ENCODE peak calls at places on chromosomes 5 and 9, in five cellular contexts. M is neural progenitor cell, I is SJSA1, N is heart right ventricle, S is endodermal cell. W is an unnamed sample.

GRCh38 chr9:115590016-115590415 is 472.1 kb upstream of the TNC start:
- DNase-seq in N (no peak), S (no peak), I (peak; percentile 91), M (no peak), W (no peak)

GRCh38 chr9:88524911-88525310 is 10.1 kb upstream of the NXNL2 start:
- DNase-seq in N (no peak), M (no peak), I (no peak), S (no peak), W (no peak)

GRCh38 chr9:14307989-14308750 is 5.8 kb downstream of the NFIB start:
- DNase-seq in I (no peak), N (no peak), S (no peak), M (no peak), W (no peak)

GRCh38 chr9:6055213-6055612 is 39.8 kb upstream of the RANBP6 start:
- DNase-seq in S (peak; percentile 73), M (peak; percentile 80), I (peak; percentile 17), N (no peak), W (no peak)

GRCh38 chr9:126150411-126151030 is 176.1 kb upstream of the MVB12B start:
- DNase-seq in N (no peak), M (no peak), I (no peak), S (no peak), W (no peak)

GRCh38 chr9:127168756-127169506 is 46.5 kb upstream of the ANGPTL2 start:
- DNase-seq in N (no peak), M (no peak), S (no peak), I (no peak), W (peak; percentile 54)

GRCh38 chr9:94779693-94780290 is 53.3 kb downstream of the AOPEP start:
- DNase-seq in N (no peak), S (no peak), M (no peak), I (no peak), W (no peak)

GRCh38 chr9:133368249-133368881 is 7.5 kb downstream of the SURF4 start:
- DNase-seq in M (no peak), S (no peak), I (no peak), N (no peak), W (no peak)

GRCh38 chr5:135211083-135211790 is 177.2 kb upstream of the PITX1 start:
- DNase-seq in S (peak; percentile 30), N (no peak), I (no peak), M (no peak), W (peak; percentile 32)

GRCh38 chr9:76905984-76906861 is at the start of gene PRUNE2:
- DNase-seq in M (peak; percentile 92), S (peak; percentile 98), I (peak; percentile 70), N (peak; percentile 46), W (peak; percentile 94)

GRCh38 chr5:40667171-40667663 is 12.5 kb upstream of the PTGER4 start:
- DNase-seq in N (no peak), M (no peak), S (no peak), I (no peak), W (no peak)

GRCh38 chr9:93111371-93112115 is 15.5 kb downstream of the CARD19 start:
- DNase-seq in N (no peak), S (peak; percentile 45), I (no peak), M (no peak), W (peak; percentile 63)

GRCh38 chr5:138662599-138662998 is 87.4 kb upstream of the HSPA9 start:
- DNase-seq in M (no peak), N (no peak), S (peak; percentile 66), I (no peak), W (no peak)

GRCh38 chr5:84237126-84237525 is 147.6 kb downstream of the EDIL3 start:
- DNase-seq in N (no peak), M (no peak), I (no peak), S (no peak), W (no peak)

GRCh38 chr5:139100825-139101224 is 97.3 kb downstream of the SIL1 start:
- DNase-seq in N (no peak), S (no peak), I (no peak), M (no peak), W (no peak)

GRCh38 chr5:103358305-103358996 is 99.9 kb downstream of the MACIR start:
- DNase-seq in I (no peak), M (no peak), S (no peak), N (no peak), W (no peak)

GRCh38 chr5:57499262-57500050 is 16.8 kb upstream of the ACTBL2 start:
- DNase-seq in M (peak; percentile 70), S (peak; percentile 66), N (no peak), I (peak; percentile 73), W (no peak)

GRCh38 chr5:156037151-156037909 is 289.6 kb upstream of the SGCD start:
- DNase-seq in N (no peak), S (no peak), M (no peak), I (no peak), W (no peak)

GRCh38 chr5:67248703-67249589 is 52.3 kb upstream of the CD180 start:
- DNase-seq in S (no peak), I (no peak), N (no peak), M (no peak), W (no peak)

GRCh38 chr5:53067641-53068040 is 41.9 kb downstream of the MOCS2 start:
- DNase-seq in I (no peak), N (no peak), S (no peak), M (no peak), W (no peak)

GRCh38 chr5:165497707-165498106 is 1992.3 kb downstream of the MAT2B start:
- DNase-seq in M (peak; percentile 46), N (no peak), S (peak; percentile 54), I (no peak), W (no peak)

GRCh38 chr5:151023651-151024050 is 3.3 kb downstream of the GPX3 start:
- DNase-seq in I (no peak), S (no peak), M (no peak), N (peak; percentile 70), W (peak; percentile 79)
- H3K27ac ChIP-seq in I (no peak overlapping the region), S (no peak overlapping the region), M (no peak overlapping the region), N (peak overlapping the region; percentile 94), W (peak overlapping the region; percentile 83)

GRCh38 chr5:97991236-97991635 is 782.2 kb upstream of the RGMB start:
- DNase-seq in S (no peak), I (no peak), N (no peak), M (no peak), W (no peak)

GRCh38 chr5:97980291-97980690 is 793.2 kb upstream of the RGMB start:
- DNase-seq in I (no peak), S (no peak), M (no peak), N (no peak), W (no peak)

DNA sequence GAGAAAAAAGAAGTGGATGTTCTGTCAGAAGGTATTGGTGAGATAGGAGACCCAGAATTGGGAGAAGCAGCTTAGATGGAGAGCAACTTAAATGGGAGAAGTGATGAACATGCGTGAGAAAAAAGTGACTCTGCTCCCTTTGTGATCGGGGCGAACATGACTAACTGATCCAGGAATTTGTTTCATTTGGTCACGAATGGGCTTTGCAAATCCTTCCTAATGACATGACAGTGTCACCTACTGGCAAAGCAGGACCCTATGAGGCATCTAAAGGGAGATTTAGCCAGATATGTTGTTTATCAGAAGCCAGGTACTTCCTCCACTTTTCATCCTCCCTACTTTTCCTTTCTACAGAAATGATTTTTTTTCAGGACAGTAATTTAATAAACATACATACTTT is 787.4 kb upstream of the RGMB start:
- DNase-seq in M (peak; percentile 27), N (no peak), S (peak; percentile 59), I (no peak), W (no peak)
- H3K27ac ChIP-seq in M (no peak overlapping the region), N (no peak overlapping the region), S (no peak overlapping the region), I (no peak overlapping the region), W (no peak overlapping the region)

GRCh38 chr5:126480824-126481223 is 57.6 kb downstream of the GRAMD2B start:
- DNase-seq in N (no peak), I (no peak), S (no peak), M (no peak), W (no peak)
- H3K27ac ChIP-seq in N (peak overlapping the region; percentile 30), I (no peak overlapping the region), S (no peak overlapping the region), M (no peak overlapping the region), W (no peak overlapping the region)

GRCh38 chr5:107556575-107556974 is 114.2 kb downstream of the EFNA5 start:
- DNase-seq in N (no peak), I (no peak), M (no peak), S (no peak), W (no peak)
- H3K27ac ChIP-seq in N (peak overlapping the region; percentile 62), I (peak overlapping the region; percentile 55), M (no peak overlapping the region), S (no peak overlapping the region), W (no peak overlapping the region)

GRCh38 chr5:149358294-149358651 is 427 bp downstream of the PCYOX1L start:
- DNase-seq in N (peak; percentile 47), I (peak; percentile 69), M (no peak), S (no peak), W (peak; percentile 86)

GRCh38 chr5:149358818-149359217 is 972 bp downstream of the PCYOX1L start:
- DNase-seq in S (peak; percentile 21), N (no peak), M (no peak), I (no peak), W (no peak)

GRCh38 chr5:149357370-149358293 is at the start of gene PCYOX1L:
- DNase-seq in M (peak; percentile 97), S (peak; percentile 98), N (peak; percentile 96), I (peak; percentile 91), W (peak; percentile 98)

GRCh38 chr5:149356391-149356790 is 1.5 kb upstream of the PCYOX1L start:
- DNase-seq in I (no peak), M (no peak), S (no peak), N (no peak), W (no peak)

DNA sequence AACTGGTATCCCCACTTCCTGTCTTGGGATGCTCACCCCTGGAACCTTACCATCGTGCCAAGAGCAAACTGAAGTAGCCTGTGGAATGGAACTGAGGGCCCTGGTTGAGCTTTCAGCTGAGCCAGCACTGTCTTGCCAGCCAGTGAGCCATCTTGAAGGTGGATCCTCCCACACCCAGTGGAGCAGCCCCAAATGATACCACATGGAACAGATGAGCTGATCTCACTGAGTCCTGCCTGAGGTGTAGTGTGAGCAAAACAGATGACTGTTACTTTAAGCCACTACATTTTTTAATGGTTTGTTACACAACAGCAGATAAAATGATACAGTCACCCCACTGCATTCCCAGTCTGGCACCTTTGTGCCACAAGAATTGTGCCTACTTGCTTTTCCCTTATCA is 2.2 kb upstream of the PCYOX1L start:
- DNase-seq in M (no peak), I (no peak), N (no peak), S (peak; percentile 39), W (no peak)
- H3K27ac ChIP-seq in M (no peak overlapping the region), I (no peak overlapping the region), N (no peak overlapping the region), S (no peak overlapping the region), W (no peak overlapping the region)

W was measured in sigmoid colon.